ENCODE peak calls at places on chromosomes 6 and 20, in seven cellular contexts. One of them, this sample, is unnamed.

GRCh38 chr6:97626586-97627441 is 343.8 kb upstream of the MMS22L start:
- DNase-seq in naive thymus-derived CD4-positive, alpha-beta T cell: no peak
- DNase-seq in mucosa of descending colon: no peak
- DNase-seq in effector memory CD4-positive, alpha-beta T cell: no peak
- DNase-seq in sigmoid colon: no peak
- DNase-seq in prostate gland: no peak
- DNase-seq in upper lobe of right lung: no peak
- DNase-seq in this sample: peak; percentile 22

GRCh38 chr6:18216411-18216810 is 47.9 kb downstream of the DEK start:
- DNase-seq in naive thymus-derived CD4-positive, alpha-beta T cell: no peak
- DNase-seq in mucosa of descending colon: no peak
- DNase-seq in effector memory CD4-positive, alpha-beta T cell: no peak
- DNase-seq in sigmoid colon: no peak
- DNase-seq in prostate gland: no peak
- DNase-seq in upper lobe of right lung: no peak
- DNase-seq in this sample: no peak

GRCh38 chr6:30611856-30612194 is 5.2 kb downstream of the PPP1R10 start:
- DNase-seq in naive thymus-derived CD4-positive, alpha-beta T cell: no peak
- DNase-seq in mucosa of descending colon: no peak
- DNase-seq in effector memory CD4-positive, alpha-beta T cell: no peak
- DNase-seq in sigmoid colon: no peak
- DNase-seq in prostate gland: no peak
- DNase-seq in upper lobe of right lung: no peak
- DNase-seq in this sample: no peak

GRCh38 chr6:117976030-117976651 is 69.1 kb downstream of the SLC35F1 start:
- DNase-seq in naive thymus-derived CD4-positive, alpha-beta T cell: peak; percentile 28
- DNase-seq in mucosa of descending colon: peak; percentile 38
- DNase-seq in effector memory CD4-positive, alpha-beta T cell: no peak
- DNase-seq in sigmoid colon: no peak
- DNase-seq in prostate gland: peak; percentile 8
- DNase-seq in upper lobe of right lung: no peak
- DNase-seq in this sample: peak; percentile 18

GRCh38 chr20:45792513-45793118 is 862 bp downstream of the DNTTIP1 start:
- DNase-seq in naive thymus-derived CD4-positive, alpha-beta T cell: no peak
- DNase-seq in mucosa of descending colon: no peak
- DNase-seq in effector memory CD4-positive, alpha-beta T cell: no peak
- DNase-seq in sigmoid colon: no peak
- DNase-seq in prostate gland: no peak
- DNase-seq in upper lobe of right lung: no peak
- DNase-seq in this sample: no peak

GRCh38 chr6:106156863-106157262 is 70.7 kb downstream of the PRDM1 start:
- DNase-seq in naive thymus-derived CD4-positive, alpha-beta T cell: no peak
- DNase-seq in mucosa of descending colon: no peak
- DNase-seq in effector memory CD4-positive, alpha-beta T cell: no peak
- DNase-seq in sigmoid colon: no peak
- DNase-seq in prostate gland: no peak
- DNase-seq in upper lobe of right lung: no peak
- DNase-seq in this sample: no peak

GRCh38 chr6:136410201-136411027 is 120.8 kb upstream of the BCLAF1 start:
- DNase-seq in naive thymus-derived CD4-positive, alpha-beta T cell: no peak
- DNase-seq in mucosa of descending colon: no peak
- DNase-seq in effector memory CD4-positive, alpha-beta T cell: no peak
- DNase-seq in sigmoid colon: no peak
- DNase-seq in prostate gland: no peak
- DNase-seq in upper lobe of right lung: no peak
- DNase-seq in this sample: no peak

GRCh38 chr6:21594427-21595264 is 1.1 kb downstream of the SOX4 start:
- DNase-seq in naive thymus-derived CD4-positive, alpha-beta T cell: peak; percentile 43
- DNase-seq in mucosa of descending colon: peak; percentile 69
- DNase-seq in effector memory CD4-positive, alpha-beta T cell: no peak
- DNase-seq in sigmoid colon: peak; percentile 81
- DNase-seq in prostate gland: peak; percentile 51
- DNase-seq in upper lobe of right lung: peak; percentile 89
- DNase-seq in this sample: peak; percentile 66

GRCh38 chr6:36320475-36320874 is 16.2 kb downstream of the BNIP5 start:
- DNase-seq in naive thymus-derived CD4-positive, alpha-beta T cell: no peak
- DNase-seq in mucosa of descending colon: peak; percentile 68
- DNase-seq in effector memory CD4-positive, alpha-beta T cell: no peak
- DNase-seq in sigmoid colon: no peak
- DNase-seq in prostate gland: no peak
- DNase-seq in upper lobe of right lung: no peak
- DNase-seq in this sample: no peak

GRCh38 chr6:20811112-20811746 is 277.0 kb downstream of the CDKAL1 start:
- DNase-seq in naive thymus-derived CD4-positive, alpha-beta T cell: no peak
- DNase-seq in mucosa of descending colon: no peak
- DNase-seq in effector memory CD4-positive, alpha-beta T cell: no peak
- DNase-seq in sigmoid colon: no peak
- DNase-seq in prostate gland: no peak
- DNase-seq in upper lobe of right lung: no peak
- DNase-seq in this sample: peak; percentile 72

GRCh38 chr20:32966382-32966781 is 37.9 kb downstream of the SUN5 start:
- DNase-seq in naive thymus-derived CD4-positive, alpha-beta T cell: no peak
- DNase-seq in mucosa of descending colon: no peak
- DNase-seq in effector memory CD4-positive, alpha-beta T cell: no peak
- DNase-seq in sigmoid colon: peak; percentile 40
- DNase-seq in prostate gland: no peak
- DNase-seq in upper lobe of right lung: peak; percentile 20
- DNase-seq in this sample: no peak

GRCh38 chr6:13014551-13015378 is 298.2 kb downstream of the PHACTR1 start:
- DNase-seq in naive thymus-derived CD4-positive, alpha-beta T cell: no peak
- DNase-seq in mucosa of descending colon: no peak
- DNase-seq in effector memory CD4-positive, alpha-beta T cell: no peak
- DNase-seq in sigmoid colon: no peak
- DNase-seq in prostate gland: no peak
- DNase-seq in upper lobe of right lung: peak; percentile 73
- DNase-seq in this sample: no peak

GRCh38 chr20:40633123-40633850 is 55.7 kb downstream of the MAFB start:
- DNase-seq in naive thymus-derived CD4-positive, alpha-beta T cell: no peak
- DNase-seq in mucosa of descending colon: no peak
- DNase-seq in effector memory CD4-positive, alpha-beta T cell: no peak
- DNase-seq in sigmoid colon: no peak
- DNase-seq in prostate gland: no peak
- DNase-seq in upper lobe of right lung: no peak
- DNase-seq in this sample: no peak

GRCh38 chr6:166331503-166332133 is 10.7 kb downstream of the SFT2D1 start:
- DNase-seq in naive thymus-derived CD4-positive, alpha-beta T cell: no peak
- DNase-seq in mucosa of descending colon: no peak
- DNase-seq in effector memory CD4-positive, alpha-beta T cell: no peak
- DNase-seq in sigmoid colon: no peak
- DNase-seq in prostate gland: no peak
- DNase-seq in upper lobe of right lung: no peak
- DNase-seq in this sample: no peak

GRCh38 chr20:32585011-32585518 is at the start of gene NOL4L:
- DNase-seq in naive thymus-derived CD4-positive, alpha-beta T cell: peak; percentile 34
- DNase-seq in mucosa of descending colon: no peak
- DNase-seq in effector memory CD4-positive, alpha-beta T cell: peak; percentile 38
- DNase-seq in sigmoid colon: no peak
- DNase-seq in prostate gland: no peak
- DNase-seq in upper lobe of right lung: no peak
- DNase-seq in this sample: no peak

GRCh38 chr6:105482227-105482839 is 79.5 kb upstream of the PREP start:
- DNase-seq in naive thymus-derived CD4-positive, alpha-beta T cell: no peak
- DNase-seq in mucosa of descending colon: peak; percentile 53
- DNase-seq in effector memory CD4-positive, alpha-beta T cell: no peak
- DNase-seq in sigmoid colon: peak; percentile 73
- DNase-seq in prostate gland: no peak
- DNase-seq in upper lobe of right lung: no peak
- DNase-seq in this sample: peak; percentile 48

GRCh38 chr6:98054453-98054852 is 771.4 kb upstream of the MMS22L start:
- DNase-seq in naive thymus-derived CD4-positive, alpha-beta T cell: no peak
- DNase-seq in mucosa of descending colon: no peak
- DNase-seq in effector memory CD4-positive, alpha-beta T cell: no peak
- DNase-seq in sigmoid colon: no peak
- DNase-seq in prostate gland: no peak
- DNase-seq in upper lobe of right lung: no peak
- DNase-seq in this sample: no peak

GRCh38 chr20:45020236-45020886 is 54.0 kb downstream of the STK4 start:
- DNase-seq in naive thymus-derived CD4-positive, alpha-beta T cell: no peak
- DNase-seq in mucosa of descending colon: peak; percentile 57
- DNase-seq in effector memory CD4-positive, alpha-beta T cell: no peak
- DNase-seq in sigmoid colon: no peak
- DNase-seq in prostate gland: peak; percentile 19
- DNase-seq in upper lobe of right lung: no peak
- DNase-seq in this sample: no peak

GRCh38 chr20:50281831-50282591 is 91.4 kb downstream of the CEBPB start:
- DNase-seq in naive thymus-derived CD4-positive, alpha-beta T cell: no peak
- DNase-seq in mucosa of descending colon: no peak
- DNase-seq in effector memory CD4-positive, alpha-beta T cell: no peak
- DNase-seq in sigmoid colon: no peak
- DNase-seq in prostate gland: no peak
- DNase-seq in upper lobe of right lung: no peak
- DNase-seq in this sample: peak; percentile 27

DNA sequence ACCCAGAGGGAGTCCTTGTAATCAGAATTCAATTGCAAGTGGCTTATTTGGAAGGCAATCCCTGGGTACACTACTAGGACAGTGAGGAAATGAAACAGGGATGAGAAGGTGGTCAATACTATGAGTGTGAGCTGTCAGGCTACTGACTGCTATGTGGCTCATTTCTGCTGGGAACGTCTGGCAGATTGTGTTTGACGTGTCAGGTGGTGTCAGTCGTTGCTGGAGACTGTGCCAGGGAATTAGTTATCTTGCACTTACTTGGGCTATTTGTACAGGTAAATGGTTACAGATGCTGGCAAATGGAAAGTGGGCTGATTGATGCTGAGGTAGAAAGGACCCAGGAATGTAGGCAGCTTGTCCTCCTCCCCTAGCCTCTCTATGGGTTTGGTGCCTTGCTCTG is 17.4 kb downstream of the CST4 start:
- DNase-seq in naive thymus-derived CD4-positive, alpha-beta T cell: no peak
- DNase-seq in mucosa of descending colon: no peak
- DNase-seq in effector memory CD4-positive, alpha-beta T cell: no peak
- DNase-seq in sigmoid colon: no peak
- DNase-seq in prostate gland: no peak
- DNase-seq in upper lobe of right lung: no peak
- DNase-seq in this sample: no peak
- H3K4me1 ChIP-seq in naive thymus-derived CD4-positive, alpha-beta T cell: peaks cover 4% of the 10 kb centered on the region
- H3K4me1 ChIP-seq in mucosa of descending colon: no peaks in the 10 kb centered on the region
- H3K4me1 ChIP-seq in effector memory CD4-positive, alpha-beta T cell: no peaks in the 10 kb centered on the region
- H3K4me1 ChIP-seq in sigmoid colon: no peaks in the 10 kb centered on the region
- H3K4me1 ChIP-seq in prostate gland: no peaks in the 10 kb centered on the region
- H3K4me1 ChIP-seq in upper lobe of right lung: no peaks in the 10 kb centered on the region
- H3K4me1 ChIP-seq in this sample: no peaks in the 10 kb centered on the region

GRCh38 chr6:75282706-75283105 is 1.9 kb downstream of the TMEM30A start:
- DNase-seq in naive thymus-derived CD4-positive, alpha-beta T cell: no peak
- DNase-seq in mucosa of descending colon: no peak
- DNase-seq in effector memory CD4-positive, alpha-beta T cell: no peak
- DNase-seq in sigmoid colon: no peak
- DNase-seq in prostate gland: no peak
- DNase-seq in upper lobe of right lung: no peak
- DNase-seq in this sample: no peak
- H3K4me1 ChIP-seq in naive thymus-derived CD4-positive, alpha-beta T cell: peaks cover 21% of the 10 kb centered on the region
- H3K4me1 ChIP-seq in mucosa of descending colon: peaks cover 23% of the 10 kb centered on the region
- H3K4me1 ChIP-seq in effector memory CD4-positive, alpha-beta T cell: peaks cover 16% of the 10 kb centered on the region
- H3K4me1 ChIP-seq in sigmoid colon: no peaks in the 10 kb centered on the region
- H3K4me1 ChIP-seq in prostate gland: no peaks in the 10 kb centered on the region
- H3K4me1 ChIP-seq in upper lobe of right lung: peaks cover 43% of the 10 kb centered on the region
- H3K4me1 ChIP-seq in this sample: peaks cover 21% of the 10 kb centered on the region

DNA sequence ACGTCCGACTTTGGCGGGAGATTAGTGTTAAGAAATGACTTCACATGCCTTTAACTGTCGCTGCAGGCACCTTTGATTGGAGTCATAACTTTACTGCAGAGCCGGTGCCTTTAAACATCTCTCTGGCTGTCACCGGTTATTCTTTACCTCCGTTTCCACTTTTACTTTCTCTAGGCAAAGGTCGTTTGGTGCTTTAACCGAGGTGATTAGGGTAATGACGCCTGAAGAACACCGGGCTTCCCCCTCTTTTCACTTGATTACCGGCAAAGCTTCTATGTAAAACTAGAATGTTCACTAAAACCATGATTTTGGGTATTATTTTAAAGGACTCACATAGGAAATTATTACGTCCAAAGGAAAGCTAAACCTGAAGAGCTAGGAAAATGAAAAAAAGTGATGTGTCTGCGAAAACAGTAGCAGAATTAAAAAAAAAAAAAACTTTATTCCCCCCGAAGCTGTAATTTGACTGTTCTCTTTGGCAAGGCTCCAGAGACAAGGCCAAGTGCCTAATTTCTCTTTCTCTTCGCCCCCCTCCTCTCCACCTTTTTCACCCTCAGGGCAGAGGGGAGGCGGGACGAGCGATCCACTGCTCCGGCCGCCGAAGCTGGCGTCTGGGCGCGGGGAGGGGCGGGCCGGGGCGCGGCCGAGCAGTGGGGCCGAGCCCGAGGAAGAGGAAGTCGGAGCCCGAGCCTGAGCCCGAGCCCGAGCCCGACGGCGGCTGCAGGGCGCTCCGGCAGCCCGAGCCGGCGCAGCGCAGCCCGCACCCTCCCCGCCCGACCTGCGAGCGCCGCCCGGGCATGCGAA is at the start of gene PLEKHG1:
- DNase-seq in naive thymus-derived CD4-positive, alpha-beta T cell: peak; percentile 33
- DNase-seq in mucosa of descending colon: peak; percentile 88
- DNase-seq in effector memory CD4-positive, alpha-beta T cell: peak; percentile 36
- DNase-seq in sigmoid colon: peak; percentile 85
- DNase-seq in prostate gland: peak; percentile 39
- DNase-seq in upper lobe of right lung: peak; percentile 89
- DNase-seq in this sample: peak; percentile 71
- H3K4me1 ChIP-seq in naive thymus-derived CD4-positive, alpha-beta T cell: no peaks in the 10 kb centered on the region
- H3K4me1 ChIP-seq in mucosa of descending colon: peaks cover 32% of the 10 kb centered on the region
- H3K4me1 ChIP-seq in effector memory CD4-positive, alpha-beta T cell: peaks cover 14% of the 10 kb centered on the region
- H3K4me1 ChIP-seq in sigmoid colon: no peaks in the 10 kb centered on the region
- H3K4me1 ChIP-seq in prostate gland: no peaks in the 10 kb centered on the region
- H3K4me1 ChIP-seq in upper lobe of right lung: peaks cover 15% of the 10 kb centered on the region
- H3K4me1 ChIP-seq in this sample: peaks cover 6% of the 10 kb centered on the region

DNA sequence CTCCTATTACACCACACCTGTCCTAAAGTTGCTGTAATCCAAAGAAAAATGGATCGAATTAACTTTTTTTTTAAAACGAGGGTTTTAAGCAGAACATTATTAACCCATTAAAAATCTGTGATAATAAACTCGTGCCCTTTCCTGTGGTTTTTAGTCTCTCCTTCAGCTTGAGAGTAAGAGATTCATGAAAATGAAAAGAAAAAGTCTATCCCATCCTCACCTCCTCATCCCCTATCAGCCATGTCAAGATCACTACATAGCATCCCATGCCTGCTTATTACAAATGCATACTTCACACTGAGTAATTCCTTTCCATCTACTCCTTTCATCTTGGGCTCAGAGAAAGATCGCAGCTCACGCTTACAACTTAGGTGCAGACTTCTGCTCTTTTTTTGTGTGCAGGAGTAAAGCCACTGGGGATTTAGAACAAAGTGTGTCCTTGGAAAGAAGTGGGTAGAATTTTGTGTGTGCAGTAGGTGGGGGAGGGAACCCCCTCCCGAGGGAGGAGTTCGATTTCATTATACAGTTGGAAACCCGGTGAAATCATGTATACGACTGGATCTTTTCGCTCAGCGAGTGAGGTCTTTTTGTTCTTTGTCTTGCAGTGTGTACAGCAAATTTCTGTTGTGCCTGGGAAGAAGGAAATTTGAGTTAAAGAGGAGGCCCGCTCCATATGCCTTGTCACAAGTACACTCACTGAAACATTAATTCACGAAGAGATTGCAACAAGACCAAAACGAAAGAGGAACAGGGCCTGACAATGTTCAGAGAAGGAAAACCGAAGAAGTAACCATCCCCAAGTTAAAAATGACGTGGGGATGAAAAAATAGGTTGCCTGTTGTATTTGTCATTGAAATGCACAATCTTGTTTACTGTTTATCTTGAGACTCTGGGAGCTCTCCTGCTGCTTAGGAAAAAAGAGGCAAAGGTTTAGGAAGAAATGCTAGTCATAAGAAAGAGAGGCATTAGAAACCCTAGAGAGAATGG is 146.5 kb upstream of the ZNF217 start:
- DNase-seq in naive thymus-derived CD4-positive, alpha-beta T cell: no peak
- DNase-seq in mucosa of descending colon: no peak
- DNase-seq in effector memory CD4-positive, alpha-beta T cell: no peak
- DNase-seq in sigmoid colon: no peak
- DNase-seq in prostate gland: no peak
- DNase-seq in upper lobe of right lung: no peak
- DNase-seq in this sample: no peak
- H3K4me1 ChIP-seq in naive thymus-derived CD4-positive, alpha-beta T cell: no peaks in the 10 kb centered on the region
- H3K4me1 ChIP-seq in mucosa of descending colon: peaks cover 15% of the 10 kb centered on the region
- H3K4me1 ChIP-seq in effector memory CD4-positive, alpha-beta T cell: peaks cover 3% of the 10 kb centered on the region
- H3K4me1 ChIP-seq in sigmoid colon: no peaks in the 10 kb centered on the region
- H3K4me1 ChIP-seq in prostate gland: no peaks in the 10 kb centered on the region
- H3K4me1 ChIP-seq in upper lobe of right lung: peaks cover 37% of the 10 kb centered on the region
- H3K4me1 ChIP-seq in this sample: peaks cover 16% of the 10 kb centered on the region